ENCODE peak calls at places on chromosomes 7 and 10, in five cellular contexts. One of them, this sample, is unnamed.

GRCh38 chr7:132568962-132569361 is 7.3 kb downstream of the PLXNA4 start:
- DNase-seq in psoas muscle: no peak
- DNase-seq in NCI-H510A treated with DMSO at 0.1 percent for 48 hours: no peak
- DNase-seq in nephron progenitor cell: no peak
- DNase-seq in HEK293T: no peak
- DNase-seq in this sample: no peak

GRCh38 chr10:77939561-77940001 is 13.0 kb upstream of the DLG5 start:
- DNase-seq in NCI-H510A treated with DMSO at 0.1 percent for 48 hours: no peak
- DNase-seq in HEK293T: no peak
- DNase-seq in nephron progenitor cell: no peak
- DNase-seq in psoas muscle: peak; percentile 44
- DNase-seq in this sample: peak; percentile 34

GRCh38 chr10:62594093-62594520 is 210.4 kb upstream of the ADO start:
- DNase-seq in HEK293T: peak; percentile 62
- DNase-seq in psoas muscle: peak; percentile 54
- DNase-seq in nephron progenitor cell: peak; percentile 68
- DNase-seq in NCI-H510A treated with DMSO at 0.1 percent for 48 hours: peak; percentile 22
- DNase-seq in this sample: peak; percentile 70

GRCh38 chr7:80151274-80151665 is 16.6 kb downstream of the GNAI1 start:
- DNase-seq in nephron progenitor cell: no peak
- DNase-seq in HEK293T: no peak
- DNase-seq in psoas muscle: no peak
- DNase-seq in NCI-H510A treated with DMSO at 0.1 percent for 48 hours: no peak
- DNase-seq in this sample: no peak

GRCh38 chr7:256461-256940 is 33.5 kb upstream of the FOXL3 start:
- DNase-seq in NCI-H510A treated with DMSO at 0.1 percent for 48 hours: no peak
- DNase-seq in HEK293T: no peak
- DNase-seq in psoas muscle: peak; percentile 14
- DNase-seq in nephron progenitor cell: no peak
- DNase-seq in this sample: no peak

GRCh38 chr10:131663411-131663810 is 237.4 kb upstream of the PPP2R2D start:
- DNase-seq in HEK293T: no peak
- DNase-seq in psoas muscle: no peak
- DNase-seq in NCI-H510A treated with DMSO at 0.1 percent for 48 hours: no peak
- DNase-seq in nephron progenitor cell: no peak
- DNase-seq in this sample: no peak

GRCh38 chr10:60230892-60231291 is 158.8 kb downstream of the ANK3 start:
- DNase-seq in psoas muscle: no peak
- DNase-seq in NCI-H510A treated with DMSO at 0.1 percent for 48 hours: no peak
- DNase-seq in nephron progenitor cell: no peak
- DNase-seq in HEK293T: no peak
- DNase-seq in this sample: no peak

GRCh38 chr7:140726304-140726703 is 29.8 kb downstream of the NDUFB2 start:
- DNase-seq in psoas muscle: no peak
- DNase-seq in nephron progenitor cell: no peak
- DNase-seq in NCI-H510A treated with DMSO at 0.1 percent for 48 hours: no peak
- DNase-seq in HEK293T: peak; percentile 20
- DNase-seq in this sample: peak; percentile 17

GRCh38 chr7:112452102-112452888 is 2.0 kb downstream of the IFRD1 start:
- DNase-seq in HEK293T: peak; percentile 22
- DNase-seq in NCI-H510A treated with DMSO at 0.1 percent for 48 hours: peak; percentile 4
- DNase-seq in psoas muscle: peak; percentile 63
- DNase-seq in nephron progenitor cell: peak; percentile 47
- DNase-seq in this sample: peak; percentile 56

GRCh38 chr7:47685712-47686376 is 103.9 kb upstream of the TNS3 start:
- DNase-seq in HEK293T: no peak
- DNase-seq in nephron progenitor cell: no peak
- DNase-seq in psoas muscle: no peak
- DNase-seq in NCI-H510A treated with DMSO at 0.1 percent for 48 hours: no peak
- DNase-seq in this sample: no peak

GRCh38 chr7:69364814-69365587 is 233.3 kb upstream of the AUTS2 start:
- DNase-seq in NCI-H510A treated with DMSO at 0.1 percent for 48 hours: no peak
- DNase-seq in HEK293T: no peak
- DNase-seq in psoas muscle: no peak
- DNase-seq in nephron progenitor cell: no peak
- DNase-seq in this sample: no peak

GRCh38 chr10:59366310-59366709 is 4.0 kb upstream of the FAM13C start:
- DNase-seq in psoas muscle: no peak
- DNase-seq in NCI-H510A treated with DMSO at 0.1 percent for 48 hours: no peak
- DNase-seq in nephron progenitor cell: no peak
- DNase-seq in HEK293T: no peak
- DNase-seq in this sample: no peak

GRCh38 chr10:81496626-81497025 is 378.4 kb upstream of the NRG3 start:
- DNase-seq in nephron progenitor cell: no peak
- DNase-seq in HEK293T: no peak
- DNase-seq in NCI-H510A treated with DMSO at 0.1 percent for 48 hours: no peak
- DNase-seq in psoas muscle: no peak
- DNase-seq in this sample: no peak

GRCh38 chr7:145779165-145779564 is 337.4 kb upstream of the CNTNAP2 start:
- DNase-seq in HEK293T: no peak
- DNase-seq in psoas muscle: no peak
- DNase-seq in nephron progenitor cell: no peak
- DNase-seq in NCI-H510A treated with DMSO at 0.1 percent for 48 hours: no peak
- DNase-seq in this sample: no peak

GRCh38 chr10:1661416-1661815 is 75.9 kb downstream of the ADARB2 start:
- DNase-seq in NCI-H510A treated with DMSO at 0.1 percent for 48 hours: no peak
- DNase-seq in HEK293T: no peak
- DNase-seq in psoas muscle: no peak
- DNase-seq in nephron progenitor cell: no peak
- DNase-seq in this sample: no peak

GRCh38 chr10:94212876-94213595 is 149.7 kb downstream of the NOC3L start:
- DNase-seq in HEK293T: no peak
- DNase-seq in psoas muscle: peak; percentile 37
- DNase-seq in nephron progenitor cell: no peak
- DNase-seq in NCI-H510A treated with DMSO at 0.1 percent for 48 hours: no peak
- DNase-seq in this sample: no peak

GRCh38 chr7:235576-236395 is 43.4 kb downstream of the FAM20C start:
- DNase-seq in NCI-H510A treated with DMSO at 0.1 percent for 48 hours: no peak
- DNase-seq in HEK293T: no peak
- DNase-seq in psoas muscle: peak; percentile 69
- DNase-seq in nephron progenitor cell: no peak
- DNase-seq in this sample: no peak